ENCODE peak calls at places on chromosomes 4 and X, in six cellular contexts. X is M059J, P is lung microvascular endothelial cell, M is EH, T is hypothalamus, F is AG09319. J is an unnamed sample.

GRCh38 chrX:133513116-133513515 is 97.8 kb upstream of the GPC4 start:
- DNase-seq in X (no peak), P (no peak), M (no peak), T (no peak), F (no peak), J (no peak)

GRCh38 chr4:150501019-150501727 is 80.8 kb upstream of the MAB21L2 start:
- DNase-seq in X (peak; percentile 63), P (no peak), M (peak; percentile 85), T (no peak), F (peak; percentile 44), J (peak; percentile 64)

GRCh38 chr4:80071643-80072606 is 1.1 kb downstream of the ANTXR2 start:
- DNase-seq in X (peak; percentile 41), P (no peak), M (peak; percentile 38), T (peak; percentile 3), F (no peak), J (no peak)

GRCh38 chr4:66275381-66276060 is 605.2 kb upstream of the EPHA5 start:
- DNase-seq in X (no peak), P (no peak), M (peak; percentile 45), T (no peak), F (no peak), J (peak; percentile 17)

GRCh38 chr4:82431026-82431745 is 796 bp downstream of the ENOPH1 start:
- DNase-seq in X (no peak), P (no peak), M (peak; percentile 52), T (no peak), F (no peak), J (no peak)

GRCh38 chr4:27154706-27155105 is 294.1 kb downstream of the STIM2 start:
- DNase-seq in X (peak; percentile 76), P (no peak), M (peak; percentile 91), T (no peak), F (no peak), J (peak; percentile 43)

GRCh38 chr4:114383055-114383454 is 215.6 kb upstream of the UGT8 start:
- DNase-seq in X (no peak), P (no peak), M (peak; percentile 66), T (no peak), F (no peak), J (no peak)

GRCh38 chr4:168451744-168452394 is 28.4 kb downstream of the DDX60L start:
- DNase-seq in X (peak; percentile 91), P (no peak), M (peak; percentile 87), T (no peak), F (no peak), J (no peak)

GRCh38 chrX:31508338-31508737 is 436.5 kb upstream of the FTHL17 start:
- DNase-seq in X (peak; percentile 9), P (no peak), M (peak; percentile 68), T (peak; percentile 0), F (no peak), J (no peak)

GRCh38 chrX:77065896-77066295 is 381.3 kb upstream of the FGF16 start:
- DNase-seq in X (no peak), P (no peak), M (no peak), T (no peak), F (no peak), J (no peak)

GRCh38 chr4:109559625-109559982 is 442 bp upstream of the MCUB start:
- DNase-seq in X (no peak), P (peak; percentile 58), M (no peak), T (no peak), F (no peak), J (no peak)

GRCh38 chr4:22764183-22764582 is 71.4 kb downstream of the GBA3 start:
- DNase-seq in X (no peak), P (no peak), M (no peak), T (no peak), F (no peak), J (no peak)

GRCh38 chr4:181564616-181565015 is 678.6 kb upstream of the TENM3 start:
- DNase-seq in X (peak; percentile 51), P (no peak), M (no peak), T (no peak), F (no peak), J (no peak)

GRCh38 chr4:103011378-103012025 is 8.0 kb downstream of the SLC9B1 start:
- DNase-seq in X (peak; percentile 66), P (no peak), M (peak; percentile 47), T (no peak), F (no peak), J (no peak)